ENCODE peak calls at places on chromosomes 4 and X, in eight cellular contexts. One of them, this sample, is unnamed.

GRCh38 chr4:168484626-168485025 is 4.3 kb upstream of the DDX60L start:
- DNase-seq in activated CD4-positive, alpha-beta memory T cell treated with anti-CD3 and anti-CD28 coated beads for 36 hours: no peak
- DNase-seq in stimulated activated CD4-positive, alpha-beta T cell treated with anti-CD3 and anti-CD28 coated beads, Interleukin-15, amount 100 ng/mL, for 1 hour: no peak
- DNase-seq in amniotic stem cell: peak
- DNase-seq in CD8-positive, alpha-beta T cell: no peak
- DNase-seq in activated T-cell treated with anti-CD3 and anti-CD28 coated beads, Interleukin-2, amount 50 U/mL, for 48 hours: no peak
- DNase-seq in lower lobe of right lung: no peak
- DNase-seq in activated effector memory CD4-positive, alpha-beta T cell treated with Interleukin-2 at 50 U/mL for 16 hours: no peak
- DNase-seq in this sample: peak

GRCh38 chr4:158170691-158171455 is 2.0 kb downstream of the GASK1B start:
- DNase-seq in activated CD4-positive, alpha-beta memory T cell treated with anti-CD3 and anti-CD28 coated beads for 36 hours: peak
- DNase-seq in stimulated activated CD4-positive, alpha-beta T cell treated with anti-CD3 and anti-CD28 coated beads, Interleukin-15, amount 100 ng/mL, for 1 hour: no peak
- DNase-seq in amniotic stem cell: no peak
- DNase-seq in CD8-positive, alpha-beta T cell: no peak
- DNase-seq in activated T-cell treated with anti-CD3 and anti-CD28 coated beads, Interleukin-2, amount 50 U/mL, for 48 hours: peak
- DNase-seq in lower lobe of right lung: peak
- DNase-seq in activated effector memory CD4-positive, alpha-beta T cell treated with Interleukin-2 at 50 U/mL for 16 hours: no peak
- DNase-seq in this sample: peak

GRCh38 chr4:108130955-108131354 is 37.8 kb downstream of the LEF1 start:
- DNase-seq in activated CD4-positive, alpha-beta memory T cell treated with anti-CD3 and anti-CD28 coated beads for 36 hours: no peak
- DNase-seq in stimulated activated CD4-positive, alpha-beta T cell treated with anti-CD3 and anti-CD28 coated beads, Interleukin-15, amount 100 ng/mL, for 1 hour: no peak
- DNase-seq in amniotic stem cell: no peak
- DNase-seq in CD8-positive, alpha-beta T cell: no peak
- DNase-seq in activated T-cell treated with anti-CD3 and anti-CD28 coated beads, Interleukin-2, amount 50 U/mL, for 48 hours: no peak
- DNase-seq in lower lobe of right lung: no peak
- DNase-seq in activated effector memory CD4-positive, alpha-beta T cell treated with Interleukin-2 at 50 U/mL for 16 hours: no peak
- DNase-seq in this sample: no peak

GRCh38 chrX:107199491-107199890 is 6.7 kb downstream of the NUP62CL start:
- DNase-seq in activated CD4-positive, alpha-beta memory T cell treated with anti-CD3 and anti-CD28 coated beads for 36 hours: no peak
- DNase-seq in stimulated activated CD4-positive, alpha-beta T cell treated with anti-CD3 and anti-CD28 coated beads, Interleukin-15, amount 100 ng/mL, for 1 hour: no peak
- DNase-seq in amniotic stem cell: no peak
- DNase-seq in CD8-positive, alpha-beta T cell: no peak
- DNase-seq in activated T-cell treated with anti-CD3 and anti-CD28 coated beads, Interleukin-2, amount 50 U/mL, for 48 hours: no peak
- DNase-seq in lower lobe of right lung: no peak
- DNase-seq in activated effector memory CD4-positive, alpha-beta T cell treated with Interleukin-2 at 50 U/mL for 16 hours: no peak
- DNase-seq in this sample: no peak

GRCh38 chr4:152255437-152255836 is 280.5 kb downstream of the FBXW7 start:
- DNase-seq in activated CD4-positive, alpha-beta memory T cell treated with anti-CD3 and anti-CD28 coated beads for 36 hours: peak
- DNase-seq in stimulated activated CD4-positive, alpha-beta T cell treated with anti-CD3 and anti-CD28 coated beads, Interleukin-15, amount 100 ng/mL, for 1 hour: peak
- DNase-seq in amniotic stem cell: no peak
- DNase-seq in CD8-positive, alpha-beta T cell: peak
- DNase-seq in activated T-cell treated with anti-CD3 and anti-CD28 coated beads, Interleukin-2, amount 50 U/mL, for 48 hours: peak
- DNase-seq in lower lobe of right lung: no peak
- DNase-seq in activated effector memory CD4-positive, alpha-beta T cell treated with Interleukin-2 at 50 U/mL for 16 hours: peak
- DNase-seq in this sample: peak

GRCh38 chr4:8398347-8398746 is 42.2 kb downstream of the ACOX3 start:
- DNase-seq in activated CD4-positive, alpha-beta memory T cell treated with anti-CD3 and anti-CD28 coated beads for 36 hours: no peak
- DNase-seq in stimulated activated CD4-positive, alpha-beta T cell treated with anti-CD3 and anti-CD28 coated beads, Interleukin-15, amount 100 ng/mL, for 1 hour: no peak
- DNase-seq in amniotic stem cell: no peak
- DNase-seq in CD8-positive, alpha-beta T cell: no peak
- DNase-seq in activated T-cell treated with anti-CD3 and anti-CD28 coated beads, Interleukin-2, amount 50 U/mL, for 48 hours: no peak
- DNase-seq in lower lobe of right lung: peak
- DNase-seq in activated effector memory CD4-positive, alpha-beta T cell treated with Interleukin-2 at 50 U/mL for 16 hours: no peak
- DNase-seq in this sample: no peak

GRCh38 chrX:69615323-69615722 is 590 bp upstream of the EDA start:
- DNase-seq in activated CD4-positive, alpha-beta memory T cell treated with anti-CD3 and anti-CD28 coated beads for 36 hours: no peak
- DNase-seq in stimulated activated CD4-positive, alpha-beta T cell treated with anti-CD3 and anti-CD28 coated beads, Interleukin-15, amount 100 ng/mL, for 1 hour: no peak
- DNase-seq in amniotic stem cell: no peak
- DNase-seq in CD8-positive, alpha-beta T cell: no peak
- DNase-seq in activated T-cell treated with anti-CD3 and anti-CD28 coated beads, Interleukin-2, amount 50 U/mL, for 48 hours: no peak
- DNase-seq in lower lobe of right lung: no peak
- DNase-seq in activated effector memory CD4-positive, alpha-beta T cell treated with Interleukin-2 at 50 U/mL for 16 hours: no peak
- DNase-seq in this sample: no peak

GRCh38 chr4:139595989-139596679 is 40.1 kb upstream of the SETD7 start:
- DNase-seq in activated CD4-positive, alpha-beta memory T cell treated with anti-CD3 and anti-CD28 coated beads for 36 hours: no peak
- DNase-seq in stimulated activated CD4-positive, alpha-beta T cell treated with anti-CD3 and anti-CD28 coated beads, Interleukin-15, amount 100 ng/mL, for 1 hour: no peak
- DNase-seq in amniotic stem cell: no peak
- DNase-seq in CD8-positive, alpha-beta T cell: no peak
- DNase-seq in activated T-cell treated with anti-CD3 and anti-CD28 coated beads, Interleukin-2, amount 50 U/mL, for 48 hours: no peak
- DNase-seq in lower lobe of right lung: no peak
- DNase-seq in activated effector memory CD4-positive, alpha-beta T cell treated with Interleukin-2 at 50 U/mL for 16 hours: no peak
- DNase-seq in this sample: peak

GRCh38 chr4:152807294-152807829 is 27.6 kb downstream of the ARFIP1 start:
- DNase-seq in activated CD4-positive, alpha-beta memory T cell treated with anti-CD3 and anti-CD28 coated beads for 36 hours: no peak
- DNase-seq in stimulated activated CD4-positive, alpha-beta T cell treated with anti-CD3 and anti-CD28 coated beads, Interleukin-15, amount 100 ng/mL, for 1 hour: no peak
- DNase-seq in amniotic stem cell: no peak
- DNase-seq in CD8-positive, alpha-beta T cell: no peak
- DNase-seq in activated T-cell treated with anti-CD3 and anti-CD28 coated beads, Interleukin-2, amount 50 U/mL, for 48 hours: no peak
- DNase-seq in lower lobe of right lung: no peak
- DNase-seq in activated effector memory CD4-positive, alpha-beta T cell treated with Interleukin-2 at 50 U/mL for 16 hours: no peak
- DNase-seq in this sample: peak

GRCh38 chr4:11615601-11616000 is 186.9 kb upstream of the HS3ST1 start:
- DNase-seq in activated CD4-positive, alpha-beta memory T cell treated with anti-CD3 and anti-CD28 coated beads for 36 hours: no peak
- DNase-seq in stimulated activated CD4-positive, alpha-beta T cell treated with anti-CD3 and anti-CD28 coated beads, Interleukin-15, amount 100 ng/mL, for 1 hour: no peak
- DNase-seq in amniotic stem cell: no peak
- DNase-seq in CD8-positive, alpha-beta T cell: no peak
- DNase-seq in activated T-cell treated with anti-CD3 and anti-CD28 coated beads, Interleukin-2, amount 50 U/mL, for 48 hours: no peak
- DNase-seq in lower lobe of right lung: no peak
- DNase-seq in activated effector memory CD4-positive, alpha-beta T cell treated with Interleukin-2 at 50 U/mL for 16 hours: no peak
- DNase-seq in this sample: no peak

GRCh38 chrX:138008280-138008679 is 442.4 kb downstream of the ZIC3 start:
- DNase-seq in activated CD4-positive, alpha-beta memory T cell treated with anti-CD3 and anti-CD28 coated beads for 36 hours: no peak
- DNase-seq in stimulated activated CD4-positive, alpha-beta T cell treated with anti-CD3 and anti-CD28 coated beads, Interleukin-15, amount 100 ng/mL, for 1 hour: no peak
- DNase-seq in amniotic stem cell: no peak
- DNase-seq in CD8-positive, alpha-beta T cell: no peak
- DNase-seq in activated T-cell treated with anti-CD3 and anti-CD28 coated beads, Interleukin-2, amount 50 U/mL, for 48 hours: no peak
- DNase-seq in lower lobe of right lung: no peak
- DNase-seq in activated effector memory CD4-positive, alpha-beta T cell treated with Interleukin-2 at 50 U/mL for 16 hours: no peak
- DNase-seq in this sample: no peak